ENCODE peak calls at places on chromosomes 3 and 15, in eight cellular contexts. N is T-helper 2 cell; U is HTR-8/SVneo; S is brain microvascular endothelial cell; R is pons; P is activated CD4-positive, alpha-beta T cell treated with anti-CD3 and anti-CD28 coated beads for 48 hours; X is Karpas-422; Z is psoas muscle. F is an unnamed sample.
A peak's percentile ranks its signal among the peaks of the same experiment; 100 is the strongest.

GRCh38 chr15:58332676-58333400 is 99.0 kb upstream of the LIPC start:
- DNase-seq in N (no peak), U (no peak), S (peak; percentile 15), R (peak; percentile 9), P (no peak), X (no peak), Z (no peak), F (no peak)

GRCh38 chr15:41928637-41929620 is 35.1 kb upstream of the SPTBN5 start:
- DNase-seq in N (no peak), U (no peak), S (no peak), R (no peak), P (peak; percentile 28), X (no peak), Z (peak; percentile 49), F (no peak)

GRCh38 chr3:154538566-154539360 is 108.8 kb upstream of the GPR149 start:
- DNase-seq in N (no peak), U (no peak), S (no peak), R (no peak), P (no peak), X (no peak), Z (no peak), F (no peak)

GRCh38 chr15:79513916-79514315 is 81.8 kb downstream of the MINAR1 start:
- DNase-seq in N (no peak), U (no peak), S (no peak), R (no peak), P (no peak), X (peak; percentile 47), Z (no peak), F (no peak)

GRCh38 chr15:46441294-46442062 is 806.6 kb downstream of the SQOR start:
- DNase-seq in N (no peak), U (peak; percentile 29), S (no peak), R (no peak), P (no peak), X (no peak), Z (no peak), F (no peak)

GRCh38 chr3:140854961-140855360 is 86.7 kb upstream of the SLC25A36 start:
- DNase-seq in N (no peak), U (no peak), S (no peak), R (no peak), P (no peak), X (no peak), Z (no peak), F (no peak)

GRCh38 chr15:72037321-72037720 is 80.6 kb downstream of the MYO9A start:
- DNase-seq in N (no peak), U (no peak), S (peak; percentile 40), R (no peak), P (no peak), X (no peak), Z (no peak), F (no peak)

GRCh38 chr3:97291901-97292300 is 472.7 kb upstream of the ARL6 start:
- DNase-seq in N (no peak), U (no peak), S (no peak), R (no peak), P (no peak), X (no peak), Z (no peak), F (no peak)

GRCh38 chr3:28786446-28786845 is 437.8 kb upstream of the AZI2 start:
- DNase-seq in N (no peak), U (no peak), S (no peak), R (no peak), P (no peak), X (no peak), Z (no peak), F (no peak)

GRCh38 chr3:27324695-27325094 is 44.5 kb downstream of the NEK10 start:
- DNase-seq in N (no peak), U (no peak), S (no peak), R (no peak), P (no peak), X (no peak), Z (no peak), F (no peak)

GRCh38 chr3:14439501-14440167 is 37.2 kb downstream of the SLC6A6 start:
- DNase-seq in N (no peak), U (peak; percentile 61), S (peak; percentile 77), R (no peak), P (no peak), X (no peak), Z (peak; percentile 70), F (no peak)

GRCh38 chr3:45180051-45180450 is 33.9 kb upstream of the CDCP1 start:
- DNase-seq in N (no peak), U (no peak), S (peak; percentile 74), R (no peak), P (no peak), X (peak; percentile 37), Z (no peak), F (no peak)

GRCh38 chr3:52093751-52094525 is 37.6 kb upstream of the DUSP7 start:
- DNase-seq in N (no peak), U (peak; percentile 73), S (peak; percentile 63), R (no peak), P (no peak), X (no peak), Z (no peak), F (no peak)

GRCh38 chr3:44396200-44397171 is 57.9 kb downstream of the TCAIM start:
- DNase-seq in N (no peak), U (no peak), S (no peak), R (no peak), P (no peak), X (no peak), Z (no peak), F (no peak)

GRCh38 chr3:40765884-40766283 is 241.1 kb downstream of the ZNF621 start:
- DNase-seq in N (no peak), U (no peak), S (no peak), R (no peak), P (no peak), X (no peak), Z (no peak), F (no peak)

GRCh38 chr3:192812736-192813383 is 85.5 kb upstream of the FGF12 start:
- DNase-seq in N (no peak), U (no peak), S (peak; percentile 67), R (peak; percentile 91), P (peak; percentile 30), X (peak; percentile 71), Z (no peak), F (no peak)

GRCh38 chr15:70154440-70155347 is 57.0 kb upstream of the TLE3 start:
- DNase-seq in N (no peak), U (no peak), S (no peak), R (no peak), P (no peak), X (no peak), Z (peak; percentile 32), F (no peak)

GRCh38 chr3:189584609-189585008 is 46.6 kb upstream of the TP63 start:
- DNase-seq in N (no peak), U (no peak), S (no peak), R (no peak), P (no peak), X (no peak), Z (no peak), F (no peak)

GRCh38 chr3:138949445-138950005 is 2.5 kb downstream of the FOXL2NB start:
- DNase-seq in N (no peak), U (no peak), S (no peak), R (no peak), P (no peak), X (no peak), Z (no peak), F (no peak)

GRCh38 chr3:141387446-141388030 is 19.2 kb downstream of the ZBTB38 start:
- DNase-seq in N (no peak), U (no peak), S (no peak), R (peak; percentile 45), P (no peak), X (no peak), Z (no peak), F (no peak)

GRCh38 chr15:59691194-59691805 is 2.2 kb upstream of the BNIP2 start:
- DNase-seq in N (peak; percentile 15), U (peak; percentile 32), S (peak; percentile 59), R (peak; percentile 56), P (peak; percentile 52), X (peak; percentile 85), Z (no peak), F (no peak)

GRCh38 chr3:133503409-133503808 is 70.1 kb upstream of the CDV3 start:
- DNase-seq in N (no peak), U (no peak), S (no peak), R (no peak), P (no peak), X (no peak), Z (no peak), F (no peak)

GRCh38 chr3:107633327-107634141 is 110.8 kb downstream of the BBX start:
- DNase-seq in N (no peak), U (no peak), S (no peak), R (no peak), P (no peak), X (no peak), Z (no peak), F (no peak)

GRCh38 chr15:33200903-33201302 is 6.4 kb upstream of the FMN1 start:
- DNase-seq in N (no peak), U (no peak), S (no peak), R (no peak), P (no peak), X (no peak), Z (no peak), F (no peak)

GRCh38 chr15:73244333-73244732 is 124.4 kb downstream of the HCN4 start:
- DNase-seq in N (no peak), U (peak; percentile 24), S (no peak), R (no peak), P (peak; percentile 9), X (peak; percentile 66), Z (no peak), F (no peak)

GRCh38 chr15:99466701-99467337 is 99.0 kb upstream of the MEF2A start:
- DNase-seq in N (no peak), U (no peak), S (no peak), R (no peak), P (no peak), X (no peak), Z (no peak), F (no peak)